ENCODE peak calls at places on chromosome 20, in six cellular contexts. Q, C, D, N, O and H are unnamed samples.
A peak's percentile ranks its signal among the peaks of the same experiment; 100 is the strongest.

GRCh38 chr20:29690274-29690673 is 1567.2 kb upstream of the DEFB115 start:
- DNase-seq in N (no peak), O (no peak), C (no peak), D (no peak), Q (no peak), H (no peak)

GRCh38 chr20:14778096-14778495 is 440.7 kb upstream of the FLRT3 start:
- DNase-seq in C (no peak), Q (no peak), N (no peak), D (no peak), O (no peak), H (no peak)

GRCh38 chr20:37363221-37364012 is 17.5 kb downstream of the SRC start:
- DNase-seq in C (no peak), O (no peak), Q (no peak), N (no peak), D (no peak), H (no peak)

GRCh38 chr20:61297981-61298380 is 45.9 kb downstream of the CDH4 start:
- DNase-seq in D (no peak), Q (no peak), C (no peak), N (no peak), O (no peak), H (no peak)

GRCh38 chr20:16378712-16379111 is 194.5 kb downstream of the KIF16B start:
- DNase-seq in C (no peak), N (no peak), Q (no peak), O (no peak), D (no peak), H (no peak)

GRCh38 chr20:44979090-44979621 is 12.8 kb downstream of the STK4 start:
- DNase-seq in D (peak; percentile 75), C (peak; percentile 31), O (no peak), N (peak; percentile 58), Q (no peak), H (peak; percentile 87)

GRCh38 chr20:38863024-38863851 is 57.7 kb downstream of the PPP1R16B start:
- DNase-seq in N (peak; percentile 61), O (no peak), C (peak; percentile 44), D (peak; percentile 56), Q (no peak), H (no peak)

GRCh38 chr20:29409833-29410804 is 1847.3 kb upstream of the DEFB115 start:
- DNase-seq in Q (peak; percentile 66), D (no peak), N (no peak), C (no peak), O (no peak), H (no peak)

GRCh38 chr20:14232650-14233049 is 104.8 kb downstream of the FLRT3 start:
- DNase-seq in Q (no peak), N (no peak), D (no peak), O (no peak), C (no peak), H (no peak)

GRCh38 chr20:8487715-8488114 is 355.6 kb downstream of the PLCB1 start:
- DNase-seq in O (no peak), C (no peak), D (no peak), N (no peak), Q (no peak), H (no peak)

GRCh38 chr20:63538204-63539091 is 1.3 kb upstream of the PTK6 start:
- DNase-seq in D (no peak), N (no peak), O (no peak), C (no peak), Q (no peak), H (no peak)

GRCh38 chr20:12331236-12331635 is 413.5 kb downstream of the BTBD3 start:
- DNase-seq in Q (no peak), D (no peak), C (no peak), N (no peak), O (no peak), H (no peak)

GRCh38 chr20:41169791-41170351 is 32.5 kb downstream of the PLCG1 start:
- DNase-seq in Q (peak; percentile 55), C (no peak), N (no peak), O (peak; percentile 1), D (no peak), H (no peak)

GRCh38 chr20:4855555-4855954 is 133.8 kb downstream of the PRND start:
- DNase-seq in C (no peak), N (no peak), Q (no peak), D (no peak), O (no peak), H (no peak)

GRCh38 chr20:64140421-64140820 is 23.8 kb upstream of the MYT1 start:
- DNase-seq in N (no peak), C (no peak), O (no peak), Q (peak; percentile 21), D (no peak), H (no peak)

GRCh38 chr20:58222446-58222845 is 6.0 kb downstream of the ANKRD60 start:
- DNase-seq in C (no peak), N (no peak), O (no peak), Q (no peak), D (no peak), H (no peak)

GRCh38 chr20:4006640-4007039 is 8.7 kb downstream of the RNF24 start:
- DNase-seq in N (no peak), O (peak; percentile 98), Q (peak; percentile 80), C (no peak), D (no peak), H (peak; percentile 59)

GRCh38 chr20:5513975-5514516 is 197.3 kb upstream of the PROKR2 start:
- DNase-seq in D (no peak), Q (no peak), C (no peak), N (no peak), O (no peak), H (no peak)

GRCh38 chr20:9021699-9022098 is 47.2 kb upstream of the PLCB4 start:
- DNase-seq in O (no peak), D (no peak), C (no peak), N (no peak), Q (no peak), H (peak; percentile 2)

GRCh38 chr20:37071481-37071911 is 24.3 kb downstream of the RBL1 start:
- DNase-seq in D (no peak), Q (no peak), C (peak; percentile 13), O (no peak), N (peak; percentile 8), H (no peak)

GRCh38 chr20:58710481-58711265 is 18.1 kb downstream of the NPEPL1 start:
- DNase-seq in O (no peak), D (no peak), N (no peak), Q (peak; percentile 44), C (no peak), H (no peak)

GRCh38 chr20:57464642-57465211 is 60.2 kb downstream of the CTCFL start:
- DNase-seq in O (peak; percentile 25), N (no peak), C (no peak), D (no peak), Q (peak; percentile 55), H (no peak)

GRCh38 chr20:20441259-20441658 is 73.4 kb downstream of the INSM1 start:
- DNase-seq in O (peak; percentile 52), D (no peak), Q (no peak), N (no peak), C (no peak), H (no peak)

GRCh38 chr20:63873477-63873971 is 8.5 kb downstream of the TPD52L2 start:
- DNase-seq in O (no peak), C (peak; percentile 32), N (no peak), Q (peak; percentile 74), D (no peak), H (peak; percentile 77)

GRCh38 chr20:58883243-58883691 is 30.8 kb downstream of the GNAS start:
- DNase-seq in Q (no peak), C (no peak), O (peak; percentile 50), D (no peak), N (no peak), H (no peak)

GRCh38 chr20:32792316-32792715 is 27.4 kb upstream of the MAPRE1 start:
- DNase-seq in O (no peak), Q (no peak), D (no peak), N (peak; percentile 47), C (no peak), H (no peak)

GRCh38 chr20:46174469-46175126 is 56.5 kb downstream of the CD40 start:
- DNase-seq in C (peak; percentile 61), O (peak; percentile 52), D (peak; percentile 55), N (peak; percentile 82), Q (peak; percentile 86), H (no peak)